ENCODE peak calls at places on chromosomes 2 and 18, in nine cellular contexts. Q is A549, G is HCT116, I is GM23338, S is K562, B is HepG2, H is SK-N-SH, W is GM12878, F is Panc1. T is an unnamed sample.
A peak's percentile ranks its signal among the peaks of the same experiment; 100 is the strongest.

GRCh38 chr2:45919711-45920111 is 268.2 kb downstream of the PRKCE start:
- DNase-seq in H (no peak), G (no peak), F (no peak), S (no peak), I (no peak), W (no peak), Q (no peak), B (no peak), T (no peak)

GRCh38 chr2:70596739-70597138 is 43.1 kb upstream of the TGFA start:
- DNase-seq in W (no peak), Q (no peak), I (no peak), F (no peak), B (no peak), S (no peak), H (no peak), G (peak; percentile 59), T (no peak)

GRCh38 chr2:35199298-35199697 is 1156.3 kb upstream of the CRIM1 start:
- DNase-seq in I (peak; percentile 42), B (no peak), Q (no peak), G (no peak), F (no peak), S (no peak), H (no peak), W (no peak), T (no peak)

GRCh38 chr2:236715511-236715961 is 145.9 kb downstream of the ACKR3 start:
- DNase-seq in Q (no peak), H (no peak), S (no peak), I (no peak), B (no peak), W (no peak), F (no peak), G (no peak), T (no peak)

GRCh38 chr2:171404258-171404657 is 29.5 kb downstream of the METTL8 start:
- DNase-seq in W (no peak), B (peak; percentile 46), F (peak; percentile 45), G (peak; percentile 64), H (no peak), S (no peak), Q (peak; percentile 9), I (no peak), T (no peak)

GRCh38 chr2:190792956-190793888 is 87.4 kb upstream of the GLS start:
- DNase-seq in Q (no peak), I (no peak), B (no peak), S (no peak), W (no peak), H (no peak), F (no peak), G (no peak), T (no peak)

GRCh38 chr2:139031722-139032121 is 251.5 kb upstream of the NXPH2 start:
- DNase-seq in G (peak; percentile 48), I (peak; percentile 34), S (no peak), B (peak; percentile 35), H (peak; percentile 14), W (peak; percentile 1), Q (no peak), F (no peak), T (peak; percentile 10)

GRCh38 chr2:19038096-19039015 is 320.1 kb downstream of the OSR1 start:
- DNase-seq in I (no peak), H (no peak), B (no peak), W (no peak), G (no peak), Q (no peak), F (no peak), S (no peak), T (no peak)

DNA sequence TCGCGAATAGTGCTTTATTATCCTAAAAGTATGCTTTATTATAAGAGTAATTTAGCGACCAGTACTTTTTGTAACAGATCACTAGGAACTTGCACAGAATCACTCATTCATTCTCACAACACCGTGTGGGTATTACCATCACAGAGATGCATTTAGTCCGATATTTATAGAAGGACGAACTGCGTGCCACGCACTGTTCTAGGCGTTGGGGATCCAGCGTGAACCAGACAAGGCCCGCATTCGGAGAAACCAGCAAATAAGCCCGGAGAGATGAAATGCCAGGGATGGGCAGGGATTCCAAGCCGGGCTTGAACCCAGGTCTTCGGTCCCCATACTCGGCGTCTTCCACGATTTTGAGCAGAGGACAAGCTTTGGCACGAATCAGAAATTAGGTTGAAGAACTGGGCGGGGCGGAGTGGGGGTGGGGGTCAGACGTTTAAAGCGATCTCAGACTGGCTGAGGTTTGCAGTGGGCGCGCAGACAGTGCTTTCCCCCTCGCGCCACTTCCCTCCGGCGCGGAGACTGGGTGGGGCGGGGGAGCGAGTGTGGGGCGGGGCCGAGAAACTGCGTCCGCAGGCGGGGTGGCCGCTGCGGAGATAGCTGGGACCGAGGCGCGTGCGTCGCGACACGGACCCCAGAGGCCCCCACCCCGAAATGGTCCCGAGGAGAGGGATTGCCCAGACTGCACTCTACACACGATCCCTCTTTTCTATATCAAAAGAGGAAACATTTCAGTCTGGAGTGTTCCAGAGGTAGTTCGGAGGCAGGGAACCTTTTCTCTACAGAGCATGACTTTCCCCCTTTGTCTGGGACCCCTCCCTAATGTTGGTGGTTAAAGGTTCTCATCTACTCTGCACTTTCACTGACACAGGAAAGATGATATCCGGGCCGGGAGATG is 1.1 kb upstream of the CXCR4 start:
- DNase-seq in Q (no peak), I (peak; percentile 49), G (no peak), S (peak; percentile 37), W (no peak), F (no peak), H (peak; percentile 85), B (no peak), T (no peak)
- TF ChIP-seq REST in Q (no peak), I (no peak), G (no peak), S (no peak), W (no peak), F (no peak), H (no peak), B (no peak), T (no peak)

GRCh38 chr2:133674066-133674432 is 105.8 kb upstream of the NCKAP5 start:
- DNase-seq in I (no peak), F (no peak), G (no peak), S (no peak), H (no peak), B (no peak), Q (no peak), W (no peak), T (no peak)

GRCh38 chr2:133673570-133673969 is 105.3 kb upstream of the NCKAP5 start:
- DNase-seq in B (no peak), H (no peak), I (no peak), F (no peak), Q (no peak), S (no peak), W (no peak), G (no peak), T (no peak)

GRCh38 chr2:133680399-133681044 is 112.3 kb upstream of the NCKAP5 start:
- DNase-seq in Q (no peak), I (no peak), S (no peak), F (no peak), W (no peak), B (no peak), G (no peak), H (no peak), T (no peak)

GRCh38 chr2:133674433-133675331 is 106.4 kb upstream of the NCKAP5 start:
- DNase-seq in H (no peak), S (no peak), G (no peak), I (peak; percentile 63), F (no peak), W (no peak), Q (no peak), B (peak; percentile 36), T (no peak)

GRCh38 chr2:133676392-133677130 is 108.3 kb upstream of the NCKAP5 start:
- DNase-seq in W (no peak), G (no peak), B (no peak), Q (no peak), H (no peak), I (no peak), F (no peak), S (no peak), T (no peak)
- H3K27ac ChIP-seq in W (no peak overlapping the region), G (no peak overlapping the region), B (no peak overlapping the region), Q (peak overlapping the region; percentile 50), H (no peak overlapping the region), I (no peak overlapping the region), F (no peak overlapping the region), S (no peak overlapping the region), T (no peak overlapping the region)

DNA sequence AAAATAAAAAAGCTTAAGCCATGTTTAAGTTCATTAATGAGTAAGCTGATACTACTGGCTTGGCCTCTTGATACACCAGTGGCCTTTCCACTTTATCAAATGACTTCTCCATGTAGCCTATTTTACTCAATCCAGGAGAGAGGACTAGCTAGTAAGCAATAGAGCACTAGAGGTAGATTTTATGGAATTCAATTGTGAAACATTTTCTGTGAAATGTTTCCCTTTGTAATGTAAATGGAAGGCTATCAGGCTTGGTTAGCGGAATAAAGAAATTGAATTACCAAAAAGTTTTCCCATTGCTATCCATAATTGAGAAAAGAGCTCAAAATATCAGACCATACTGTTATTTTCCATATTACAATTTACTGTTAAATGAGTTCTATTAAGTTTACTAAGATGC is 515.4 kb upstream of the CDH2 start:
- DNase-seq in G (no peak), H (no peak), F (no peak), I (no peak), B (no peak), Q (no peak), W (no peak), S (no peak), T (no peak)
- TF ChIP-seq REST in G (no peak), H (no peak), F (no peak), I (no peak), B (no peak), Q (no peak), W (no peak), S (no peak), T (no peak)

GRCh38 chr2:120180066-120180465 is 43.1 kb downstream of the TMEM185B start:
- DNase-seq in Q (no peak), B (no peak), H (no peak), S (no peak), I (no peak), G (no peak), F (no peak), W (no peak), T (no peak)

GRCh38 chr2:120177011-120177621 is 46.1 kb downstream of the TMEM185B start:
- DNase-seq in S (peak; percentile 57), G (no peak), H (no peak), Q (no peak), W (peak; percentile 84), B (no peak), I (peak; percentile 46), F (no peak), T (peak; percentile 43)

GRCh38 chr2:120177973-120178372 is 45.2 kb downstream of the TMEM185B start:
- DNase-seq in B (no peak), H (no peak), F (no peak), G (no peak), S (no peak), I (no peak), W (no peak), Q (no peak), T (no peak)

GRCh38 chr2:120176526-120176925 is 46.7 kb downstream of the TMEM185B start:
- DNase-seq in H (no peak), W (no peak), S (no peak), G (no peak), F (no peak), B (no peak), I (no peak), Q (no peak), T (no peak)

DNA sequence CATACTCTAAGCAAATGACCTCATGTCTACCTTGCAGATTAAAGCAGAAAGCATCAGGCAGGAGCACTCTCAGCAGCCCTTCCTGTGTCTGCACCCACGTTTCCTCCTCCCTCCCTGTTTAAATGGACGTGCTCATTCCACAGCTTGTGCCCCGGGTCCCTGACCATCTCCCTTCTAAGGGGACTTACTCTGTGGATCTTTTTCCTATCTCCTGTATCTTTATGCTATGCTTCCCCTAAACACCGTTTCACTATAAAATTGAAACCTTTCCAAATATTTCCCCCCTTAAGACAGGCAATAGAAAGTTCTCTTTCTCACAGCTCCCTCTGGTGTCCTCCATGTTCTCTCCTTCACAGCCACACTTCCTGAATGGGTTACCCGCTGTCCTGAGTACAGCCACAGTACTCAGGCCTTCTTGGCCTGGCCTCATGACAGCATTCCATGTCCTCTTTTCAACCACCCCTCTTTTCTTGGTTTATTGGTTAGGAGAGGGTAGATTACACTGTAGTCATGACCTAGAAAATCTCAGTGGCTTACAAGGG is 41.1 kb downstream of the TMEM185B start:
- DNase-seq in W (no peak), G (no peak), I (no peak), F (no peak), Q (no peak), S (no peak), B (no peak), H (no peak), T (no peak)
- H3K27ac ChIP-seq in W (no peak overlapping the region), G (no peak overlapping the region), I (no peak overlapping the region), F (no peak overlapping the region), Q (no peak overlapping the region), S (no peak overlapping the region), B (no peak overlapping the region), H (no peak overlapping the region), T (no peak overlapping the region)